ENCODE peak calls at places on chromosome 16, in eight cellular contexts. C is mesothelial cell of epicardium; G is CD4-positive, alpha-beta T cell; D is RWPE1; P is HFFc6; L is brain microvascular endothelial cell; F is tibial nerve; U is BJ. K is an unnamed sample.

GRCh38 chr16:5216681-5217080 is 119.1 kb upstream of the EEF2KMT start:
- DNase-seq in G (no peak), L (no peak), C (no peak), F (no peak), P (no peak), D (no peak), U (no peak), K (no peak)

GRCh38 chr16:56918467-56919012 is 13.4 kb upstream of the HERPUD1 start:
- DNase-seq in D (no peak), P (no peak), F (no peak), L (no peak), U (no peak), C (no peak), G (no peak), K (no peak)

GRCh38 chr16:84082835-84083569 is 33.7 kb downstream of the MBTPS1 start:
- DNase-seq in F (no peak), U (no peak), L (no peak), C (no peak), G (no peak), D (no peak), P (no peak), K (no peak)

GRCh38 chr16:51328708-51329107 is 177.6 kb upstream of the SALL1 start:
- DNase-seq in D (no peak), G (no peak), P (no peak), U (no peak), L (no peak), F (no peak), C (no peak), K (no peak)

GRCh38 chr16:75228143-75228976 is 9.6 kb downstream of the CTRB1 start:
- DNase-seq in G (no peak), U (no peak), C (no peak), P (no peak), D (no peak), L (no peak), F (no peak), K (no peak)

GRCh38 chr16:23502466-23502865 is 7.8 kb downstream of the GGA2 start:
- DNase-seq in G (no peak), L (no peak), C (no peak), P (no peak), D (no peak), U (no peak), F (no peak), K (no peak)

GRCh38 chr16:19396555-19397011 is 21.1 kb upstream of the TMC5 start:
- DNase-seq in C (no peak), U (no peak), P (no peak), G (no peak), F (no peak), L (no peak), D (no peak), K (peak; percentile 95)

GRCh38 chr16:67661101-67661661 is 421 bp downstream of the PARD6A start:
- DNase-seq in F (no peak), D (peak; percentile 41), C (peak; percentile 62), P (peak; percentile 53), U (no peak), L (peak; percentile 25), G (no peak), K (peak; percentile 15)

GRCh38 chr16:58336332-58337089 is 41.7 kb upstream of the PRSS54 start:
- DNase-seq in P (peak; percentile 65), D (peak; percentile 76), L (peak; percentile 80), G (peak; percentile 74), U (peak; percentile 7), C (peak; percentile 95), F (peak; percentile 80), K (peak; percentile 77)

GRCh38 chr16:1221628-1222552 is 3.2 kb downstream of the TPSG1 start:
- DNase-seq in D (no peak), C (no peak), G (no peak), P (no peak), U (no peak), L (no peak), F (no peak), K (peak; percentile 18)

GRCh38 chr16:57132470-57132869 is 40.1 kb downstream of the CPNE2 start:
- DNase-seq in G (no peak), U (no peak), L (no peak), C (no peak), F (no peak), D (no peak), P (no peak), K (no peak)

GRCh38 chr16:88633684-88634140 is 4.7 kb upstream of the IL17C start:
- DNase-seq in P (no peak), U (no peak), D (no peak), G (peak; percentile 60), C (no peak), F (no peak), L (peak; percentile 30), K (peak; percentile 35)

GRCh38 chr16:85894266-85894665 is 4.7 kb upstream of the IRF8 start:
- DNase-seq in L (no peak), D (no peak), C (peak; percentile 17), F (no peak), P (no peak), U (no peak), G (no peak), K (peak; percentile 14)

GRCh38 chr16:27221576-27222498 is 18.5 kb downstream of the KDM8 start:
- DNase-seq in F (no peak), G (no peak), P (peak; percentile 44), L (no peak), C (no peak), D (no peak), U (peak; percentile 55), K (no peak)

GRCh38 chr16:8173111-8173644 is 417.1 kb downstream of the TMEM114 start:
- DNase-seq in D (peak; percentile 25), L (peak; percentile 36), C (peak; percentile 75), G (no peak), U (no peak), F (no peak), P (peak; percentile 41), K (peak; percentile 0)
- TF ChIP-seq CTCF in D (peak; percentile 60), L (peak; percentile 67), C (peak; percentile 91), G (no peak), U (peak; percentile 29), F (peak; percentile 60), P (peak; percentile 81), K (peak; percentile 29)

GRCh38 chr16:14182999-14183398 is 111.9 kb downstream of the MRTFB start:
- DNase-seq in P (no peak), F (no peak), D (no peak), L (no peak), U (no peak), C (no peak), G (no peak), K (no peak)

GRCh38 chr16:14187517-14188338 is 116.6 kb downstream of the MRTFB start:
- DNase-seq in U (no peak), D (no peak), L (no peak), F (no peak), P (no peak), C (no peak), G (no peak), K (no peak)

GRCh38 chr16:14186954-14187306 is 115.8 kb downstream of the MRTFB start:
- DNase-seq in P (no peak), U (no peak), G (no peak), F (no peak), D (no peak), L (no peak), C (no peak), K (no peak)

GRCh38 chr16:14181371-14182050 is 110.4 kb downstream of the MRTFB start:
- DNase-seq in C (no peak), G (no peak), D (peak; percentile 67), F (no peak), P (peak; percentile 83), L (peak; percentile 44), U (peak; percentile 49), K (peak; percentile 64)

GRCh38 chr16:14186007-14186953 is 115.2 kb downstream of the MRTFB start:
- DNase-seq in L (peak; percentile 51), G (no peak), F (no peak), C (peak; percentile 43), U (no peak), P (peak; percentile 77), D (no peak), K (peak; percentile 18)
- TF ChIP-seq CTCF in L (peak; percentile 75), G (peak; percentile 21), F (peak; percentile 23), C (peak; percentile 7), U (peak; percentile 66), P (peak; percentile 76), D (peak; percentile 21), K (peak; percentile 11)

GRCh38 chr16:69798466-69798865 is 36.3 kb downstream of the WWP2 start:
- DNase-seq in F (no peak), D (no peak), G (no peak), C (no peak), U (no peak), L (peak; percentile 28), P (no peak), K (no peak)

GRCh38 chr16:69796285-69797118 is 34.4 kb downstream of the WWP2 start:
- DNase-seq in F (no peak), U (no peak), G (no peak), D (peak; percentile 61), L (peak; percentile 47), C (no peak), P (peak; percentile 43), K (peak; percentile 75)

GRCh38 chr16:69804283-69804682 is 42.2 kb downstream of the WWP2 start:
- DNase-seq in C (no peak), F (no peak), L (no peak), D (no peak), P (no peak), G (no peak), U (no peak), K (no peak)

DNA sequence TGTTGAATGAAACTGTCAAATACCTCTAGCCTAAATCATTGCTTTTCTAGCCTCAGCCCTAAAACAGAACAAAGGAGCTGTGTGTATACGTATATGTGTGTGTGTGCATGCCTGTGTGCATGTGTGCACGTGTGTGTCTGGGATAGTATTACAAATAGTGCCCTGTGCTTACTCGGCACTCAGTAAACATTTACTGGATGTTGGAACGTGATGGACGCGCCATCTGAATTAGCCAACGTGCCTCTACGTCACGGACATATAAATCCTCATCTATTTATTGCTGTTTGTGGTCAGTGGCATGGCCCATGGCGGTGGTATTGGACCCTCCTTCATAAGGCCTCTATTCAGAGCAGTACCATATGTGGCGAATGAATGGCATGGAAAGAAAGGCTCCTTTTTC is 37.5 kb downstream of the WWP2 start:
- DNase-seq in P (no peak), L (no peak), G (no peak), U (no peak), C (no peak), D (no peak), F (no peak), K (no peak)
- TF ChIP-seq CTCF in P (no peak), L (no peak), G (no peak), U (no peak), C (no peak), D (no peak), F (no peak), K (no peak)

DNA sequence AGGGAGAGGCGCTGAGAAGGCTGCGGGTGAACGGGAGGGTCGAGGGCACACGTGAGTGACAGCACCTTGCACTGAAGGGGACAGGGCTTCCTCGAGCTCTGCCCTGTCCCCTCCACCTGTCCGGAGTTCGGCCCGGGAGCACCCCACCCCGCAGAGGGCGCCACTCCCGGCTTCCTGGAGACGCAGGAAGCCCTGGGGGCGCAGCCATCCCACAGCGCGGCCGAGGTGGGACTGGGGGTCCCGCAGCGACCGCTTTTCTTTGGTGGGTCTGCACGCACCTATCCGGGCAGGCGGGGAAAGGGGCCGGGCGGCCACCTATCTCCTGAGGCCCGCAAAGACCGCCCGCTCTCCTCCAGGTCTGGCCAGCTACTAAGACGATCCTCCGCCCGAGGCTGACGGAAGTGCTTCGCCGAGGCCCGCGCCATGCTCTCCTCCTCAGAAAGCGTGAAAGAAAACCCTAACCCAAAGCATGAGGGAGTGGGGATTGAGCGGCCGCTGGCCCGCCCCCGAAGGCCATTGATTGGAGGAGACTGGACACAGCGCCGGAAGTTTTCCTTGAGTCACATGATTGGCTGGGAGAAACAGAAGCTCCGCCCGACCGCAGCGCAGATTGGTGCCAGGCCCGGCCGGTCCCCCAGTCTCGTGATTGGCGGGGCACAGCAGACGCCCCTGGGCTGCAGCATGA is 34.4 kb downstream of the DDX19A start:
- DNase-seq in U (peak; percentile 84), G (peak; percentile 93), D (peak; percentile 96), C (peak; percentile 93), P (peak; percentile 97), L (peak; percentile 95), F (peak; percentile 94), K (peak; percentile 99)
- TF ChIP-seq CTCF in U (peak; percentile 52), G (peak; percentile 38), D (peak; percentile 59), C (no peak), P (peak; percentile 76), L (peak; percentile 48), F (no peak), K (peak; percentile 39)

K was measured in MCF 10A.